ENCODE peak calls at places on chromosome 10, in six cellular contexts. H is IMR-90, L is fibroblast of lung, S is spleen, E is prostate gland, K is HFF-Myc. G is an unnamed sample.

GRCh38 chr10:72605137-72605536 is 20.7 kb downstream of the MICU1 start:
- DNase-seq in H (no peak), K (no peak), L (peak; percentile 63), S (no peak), E (no peak), G (no peak)

GRCh38 chr10:111004016-111004415 is 72.8 kb upstream of the ADRA2A start:
- DNase-seq in L (no peak), K (no peak), E (no peak), H (no peak), S (no peak), G (no peak)

GRCh38 chr10:61404771-61405170 is 48.4 kb downstream of the TMEM26 start:
- DNase-seq in H (peak; percentile 67), S (no peak), E (no peak), L (peak; percentile 93), K (no peak), G (no peak)

GRCh38 chr10:99391346-99391745 is 39.1 kb downstream of the GOT1 start:
- DNase-seq in K (no peak), H (no peak), S (no peak), E (no peak), L (no peak), G (no peak)

GRCh38 chr10:110880012-110880411 is 8.3 kb downstream of the PDCD4 start:
- DNase-seq in H (no peak), K (no peak), E (no peak), S (no peak), L (no peak), G (no peak)

GRCh38 chr10:69731698-69732097 is 70.0 kb upstream of the COL13A1 start:
- DNase-seq in S (no peak), L (no peak), K (no peak), E (no peak), H (no peak), G (no peak)

GRCh38 chr10:51832652-51833383 is 133.4 kb upstream of the CSTF2T start:
- DNase-seq in S (no peak), E (no peak), L (peak; percentile 91), K (peak; percentile 6), H (peak; percentile 93), G (no peak)

GRCh38 chr10:100519321-100520051 is at the start of gene SEC31B:
- DNase-seq in L (no peak), H (no peak), E (no peak), S (peak; percentile 82), K (no peak), G (no peak)

GRCh38 chr10:122974034-122974433 is 6.2 kb upstream of the PSTK start:
- DNase-seq in S (no peak), E (no peak), L (no peak), H (peak; percentile 7), K (no peak), G (no peak)

GRCh38 chr10:28111712-28112111 is 112.8 kb upstream of the ODAD2 start:
- DNase-seq in E (no peak), H (peak; percentile 83), L (peak; percentile 89), S (no peak), K (no peak), G (no peak)

GRCh38 chr10:102131286-102132170 is 1.3 kb upstream of the PPRC1 start:
- DNase-seq in K (no peak), E (no peak), L (peak; percentile 77), H (peak; percentile 64), S (no peak), G (no peak)

GRCh38 chr10:116257785-116258184 is 15.2 kb downstream of the GFRA1 start:
- DNase-seq in K (no peak), L (no peak), S (no peak), E (no peak), H (no peak), G (no peak)

GRCh38 chr10:50636576-50636975 is 12.8 kb upstream of the SGMS1 start:
- DNase-seq in L (peak; percentile 51), E (no peak), S (no peak), K (no peak), H (no peak), G (no peak)

GRCh38 chr10:50635286-50635685 is 11.5 kb upstream of the SGMS1 start:
- DNase-seq in L (peak; percentile 96), H (peak; percentile 94), S (no peak), E (no peak), K (no peak), G (no peak)

GRCh38 chr10:50640238-50640637 is 16.5 kb upstream of the SGMS1 start:
- DNase-seq in E (no peak), K (no peak), L (no peak), H (no peak), S (no peak), G (no peak)

GRCh38 chr10:50634479-50634878 is 10.7 kb upstream of the SGMS1 start:
- DNase-seq in K (no peak), L (no peak), E (no peak), S (no peak), H (no peak), G (no peak)

DNA sequence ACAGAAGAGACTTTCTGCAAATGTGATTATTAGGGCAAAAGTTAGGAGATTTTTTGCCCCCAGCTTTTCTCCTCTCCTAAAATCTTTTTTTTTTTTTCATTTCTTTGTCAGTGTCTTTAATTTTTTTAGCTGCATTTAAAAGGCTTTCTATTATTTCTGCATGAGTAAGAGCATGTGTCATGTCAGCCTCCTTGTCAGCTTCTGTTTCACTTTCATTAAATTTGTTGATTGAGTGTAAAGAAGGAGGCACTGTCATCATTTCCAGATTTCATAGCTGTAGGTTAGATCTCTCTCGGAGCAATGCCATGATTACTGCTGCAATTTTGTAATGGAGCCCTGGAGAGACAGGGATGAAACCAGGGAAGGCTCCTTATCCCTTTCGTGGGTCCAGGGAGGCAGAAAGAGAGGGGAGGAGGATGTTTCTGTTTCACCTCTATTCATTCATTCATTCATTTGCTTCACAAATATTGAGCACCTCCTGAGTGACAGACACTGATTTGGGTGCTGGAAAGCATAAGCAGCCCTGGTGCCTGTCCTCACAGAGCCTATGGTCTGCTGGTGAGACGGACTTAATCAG is 13.3 kb upstream of the SGMS1 start:
- DNase-seq in E (no peak), L (peak; percentile 35), K (no peak), H (peak; percentile 30), S (no peak), G (peak; percentile 73)
- H3K4me3 ChIP-seq in E (no peak overlapping the region), L (no peak overlapping the region), K (no peak overlapping the region), H (no peak overlapping the region), S (no peak overlapping the region), G (peak overlapping the region; percentile 47)

DNA sequence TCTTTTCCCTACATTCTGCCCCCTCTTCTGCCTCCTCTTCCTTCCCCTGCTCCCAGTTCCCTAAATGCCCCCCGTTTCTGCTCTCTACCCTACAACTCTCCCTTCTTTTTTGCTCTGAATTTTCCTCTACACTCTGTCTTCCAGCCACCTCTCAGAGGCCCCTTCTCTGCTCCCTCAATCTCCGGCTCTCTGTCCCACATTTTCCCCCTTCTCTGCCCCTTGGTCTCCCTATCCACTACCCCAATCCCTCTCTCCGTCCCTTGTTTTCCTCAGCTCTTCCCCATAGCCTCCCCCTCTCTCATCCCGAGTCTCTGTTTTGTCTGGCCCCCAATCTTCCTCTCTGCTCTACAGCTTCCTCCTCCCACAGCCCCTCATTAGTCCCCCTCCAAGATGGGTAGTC is 3.3 kb downstream of the ALOX5 start:
- DNase-seq in S (no peak), L (no peak), K (no peak), E (no peak), H (no peak), G (no peak)
- H3K4me3 ChIP-seq in S (no peak overlapping the region), L (no peak overlapping the region), K (no peak overlapping the region), E (no peak overlapping the region), H (no peak overlapping the region), G (no peak overlapping the region)

GRCh38 chr10:45592926-45593325 is 79.6 kb downstream of the ZFAND4 start:
- DNase-seq in H (no peak), L (no peak), E (no peak), S (no peak), K (no peak), G (no peak)
- H3K4me3 ChIP-seq in H (no peak overlapping the region), L (peak overlapping the region; percentile 64), E (no peak overlapping the region), S (no peak overlapping the region), K (no peak overlapping the region), G (no peak overlapping the region)

GRCh38 chr10:132408823-132409666 is 12.0 kb downstream of the PWWP2B start:
- DNase-seq in E (peak; percentile 74), L (no peak), K (no peak), S (no peak), H (no peak), G (no peak)
- H3K4me3 ChIP-seq in E (peak overlapping the region; percentile 7), L (no peak overlapping the region), K (no peak overlapping the region), S (no peak overlapping the region), H (no peak overlapping the region), G (no peak overlapping the region)

GRCh38 chr10:15719062-15719898 is 442 bp downstream of the ITGA8 start:
- DNase-seq in L (no peak), K (no peak), H (no peak), S (no peak), E (no peak), G (peak; percentile 84)
- H3K4me3 ChIP-seq in L (peak overlapping the region; percentile 26), K (peak overlapping the region; percentile 28), H (peak overlapping the region; percentile 24), S (peak overlapping the region; percentile 50), E (peak overlapping the region; percentile 43), G (peak overlapping the region; percentile 98)

GRCh38 chr10:30055094-30055701 is 4.2 kb downstream of the JCAD start:
- DNase-seq in K (no peak), E (no peak), L (peak; percentile 62), S (no peak), H (peak; percentile 67), G (no peak)
- H3K4me3 ChIP-seq in K (no peak overlapping the region), E (no peak overlapping the region), L (no peak overlapping the region), S (no peak overlapping the region), H (no peak overlapping the region), G (no peak overlapping the region)

GRCh38 chr10:33127622-33128021 is 169.6 kb upstream of the ITGB1 start:
- DNase-seq in L (no peak), K (no peak), S (no peak), E (no peak), H (no peak), G (no peak)

GRCh38 chr10:33129987-33130386 is 172.0 kb upstream of the ITGB1 start:
- DNase-seq in K (no peak), E (no peak), S (no peak), L (peak; percentile 98), H (peak; percentile 95), G (no peak)

GRCh38 chr10:33126118-33126517 is 168.1 kb upstream of the ITGB1 start:
- DNase-seq in S (no peak), H (peak; percentile 64), K (no peak), E (peak; percentile 13), L (peak; percentile 69), G (no peak)

GRCh38 chr10:33126742-33127141 is 168.7 kb upstream of the ITGB1 start:
- DNase-seq in H (no peak), S (no peak), K (no peak), E (no peak), L (no peak), G (no peak)

GRCh38 chr10:33129181-33129928 is 171.3 kb upstream of the ITGB1 start:
- DNase-seq in L (peak; percentile 100), K (no peak), H (peak; percentile 95), S (no peak), E (no peak), G (no peak)
- H3K4me3 ChIP-seq in L (no peak overlapping the region), K (no peak overlapping the region), H (no peak overlapping the region), S (no peak overlapping the region), E (no peak overlapping the region), G (no peak overlapping the region)

GRCh38 chr10:11163990-11164805 is 146.5 kb downstream of the CELF2 start:
- DNase-seq in H (no peak), S (peak; percentile 82), E (no peak), L (no peak), K (no peak), G (peak; percentile 53)
- H3K4me3 ChIP-seq in H (no peak overlapping the region), S (peak overlapping the region; percentile 80), E (peak overlapping the region; percentile 56), L (peak overlapping the region; percentile 64), K (peak overlapping the region; percentile 71), G (peak overlapping the region; percentile 93)

GRCh38 chr10:114683162-114683561 is 25.1 kb upstream of the ABLIM1 start:
- DNase-seq in E (peak; percentile 47), S (no peak), H (no peak), K (no peak), L (peak; percentile 67), G (no peak)
- H3K4me3 ChIP-seq in E (no peak overlapping the region), S (no peak overlapping the region), H (no peak overlapping the region), K (no peak overlapping the region), L (no peak overlapping the region), G (no peak overlapping the region)